ENCODE peak calls at places on chromosomes 5 and 9, in six cellular contexts. G, F, V, E, K and C are unnamed samples.

GRCh38 chr5:176446884-176447537 is 1.2 kb upstream of the FAF2 start:
- DNase-seq in G (no peak), F (peak; percentile 35), V (no peak), E (no peak), K (peak; percentile 24), C (no peak)

GRCh38 chr9:81420024-81420423 is 269.3 kb downstream of the TLE1 start:
- DNase-seq in G (no peak), F (no peak), V (no peak), E (no peak), K (no peak), C (no peak)

GRCh38 chr9:32128546-32128945 is 255.9 kb upstream of the ACO1 start:
- DNase-seq in G (no peak), F (no peak), V (no peak), E (no peak), K (no peak), C (no peak)

GRCh38 chr9:79623799-79624721 is 52.3 kb downstream of the TLE4 start:
- DNase-seq in G (peak; percentile 49), F (peak; percentile 70), V (peak; percentile 4), E (peak; percentile 79), K (peak; percentile 27), C (peak; percentile 93)

GRCh38 chr5:138230981-138231589 is 18.0 kb upstream of the CDC23 start:
- DNase-seq in G (peak; percentile 57), F (peak; percentile 44), V (peak; percentile 18), E (no peak), K (peak; percentile 44), C (peak; percentile 38)

GRCh38 chr5:10201223-10201868 is 48.3 kb downstream of the ATPSCKMT start:
- DNase-seq in G (no peak), F (no peak), V (no peak), E (no peak), K (peak; percentile 43), C (peak; percentile 53)

GRCh38 chr9:89815903-89816573 is 211.2 kb downstream of the GADD45G start:
- DNase-seq in G (no peak), F (no peak), V (no peak), E (peak; percentile 69), K (no peak), C (no peak)

GRCh38 chr9:124441291-124441690 is 9.0 kb upstream of the ADGRD2 start:
- DNase-seq in G (no peak), F (no peak), V (no peak), E (no peak), K (no peak), C (no peak)

GRCh38 chr5:93681432-93681831 is 60.0 kb downstream of the POU5F2 start:
- DNase-seq in G (no peak), F (no peak), V (no peak), E (no peak), K (no peak), C (no peak)

GRCh38 chr9:121321039-121321503 is 49.0 kb downstream of the STOM start:
- DNase-seq in G (peak; percentile 36), F (no peak), V (no peak), E (no peak), K (no peak), C (peak; percentile 70)

GRCh38 chr5:53359906-53360305 is 120.5 kb upstream of the FST start:
- DNase-seq in G (no peak), F (no peak), V (peak; percentile 19), E (no peak), K (no peak), C (no peak)

GRCh38 chr5:160169326-160169725 is 50.1 kb upstream of the PWWP2A start:
- DNase-seq in G (no peak), F (peak; percentile 83), V (no peak), E (no peak), K (no peak), C (peak; percentile 17)

GRCh38 chr9:69421908-69422801 is 97.1 kb downstream of the ENTREP1 start:
- DNase-seq in G (peak; percentile 62), F (peak; percentile 66), V (peak; percentile 48), E (no peak), K (peak; percentile 70), C (peak; percentile 51)

GRCh38 chr5:141100243-141100805 is at the start of gene PCDHB3:
- DNase-seq in G (peak; percentile 20), F (peak; percentile 21), V (peak; percentile 21), E (no peak), K (peak; percentile 23), C (peak; percentile 82)

GRCh38 chr5:174984863-174985262 is 260.5 kb downstream of the MSX2 start:
- DNase-seq in G (no peak), F (no peak), V (no peak), E (no peak), K (no peak), C (no peak)

GRCh38 chr5:170300361-170301013 is 2.9 kb upstream of the LCP2 start:
- DNase-seq in G (no peak), F (no peak), V (no peak), E (no peak), K (no peak), C (peak; percentile 78)

GRCh38 chr5:179795863-179796833 is 2.4 kb downstream of the LTC4S start:
- DNase-seq in G (peak; percentile 84), F (peak; percentile 78), V (peak; percentile 63), E (peak; percentile 31), K (no peak), C (peak; percentile 93)

GRCh38 chr5:27315541-27316282 is 277.3 kb upstream of the CDH9 start:
- DNase-seq in G (no peak), F (no peak), V (no peak), E (no peak), K (no peak), C (no peak)

GRCh38 chr5:142722146-142722545 is 36.3 kb upstream of the FGF1 start:
- DNase-seq in G (no peak), F (no peak), V (no peak), E (no peak), K (no peak), C (no peak)

GRCh38 chr5:124402144-124402581 is 344.3 kb downstream of the ZNF608 start:
- DNase-seq in G (peak; percentile 26), F (peak; percentile 37), V (no peak), E (no peak), K (no peak), C (peak; percentile 14)

GRCh38 chr5:179733764-179734126 is 1.1 kb downstream of the MAML1 start:
- DNase-seq in G (no peak), F (no peak), V (no peak), E (no peak), K (no peak), C (no peak)

GRCh38 chr5:146706321-146706972 is 172.1 kb downstream of the PPP2R2B start:
- DNase-seq in G (peak; percentile 4), F (no peak), V (peak; percentile 12), E (no peak), K (no peak), C (peak; percentile 13)

GRCh38 chr9:117245225-117245624 is 169.6 kb downstream of the ASTN2 start:
- DNase-seq in G (no peak), F (no peak), V (no peak), E (no peak), K (no peak), C (no peak)

GRCh38 chr9:15355669-15356068 is 48.7 kb upstream of the TTC39B start:
- DNase-seq in G (no peak), F (no peak), V (no peak), E (no peak), K (no peak), C (no peak)

GRCh38 chr9:134783699-134784039 is 96.9 kb upstream of the FCN2 start:
- DNase-seq in G (no peak), F (no peak), V (no peak), E (no peak), K (no peak), C (peak; percentile 31)

GRCh38 chr5:61623401-61624069 is 291.5 kb downstream of the ZSWIM6 start:
- DNase-seq in G (peak; percentile 60), F (peak; percentile 21), V (peak; percentile 5), E (no peak), K (peak; percentile 21), C (peak; percentile 6)

GRCh38 chr9:35696520-35697215 is 6.9 kb upstream of the TPM2 start:
- DNase-seq in G (peak; percentile 66), F (peak; percentile 59), V (peak; percentile 59), E (no peak), K (peak; percentile 69), C (peak; percentile 44)

DNA sequence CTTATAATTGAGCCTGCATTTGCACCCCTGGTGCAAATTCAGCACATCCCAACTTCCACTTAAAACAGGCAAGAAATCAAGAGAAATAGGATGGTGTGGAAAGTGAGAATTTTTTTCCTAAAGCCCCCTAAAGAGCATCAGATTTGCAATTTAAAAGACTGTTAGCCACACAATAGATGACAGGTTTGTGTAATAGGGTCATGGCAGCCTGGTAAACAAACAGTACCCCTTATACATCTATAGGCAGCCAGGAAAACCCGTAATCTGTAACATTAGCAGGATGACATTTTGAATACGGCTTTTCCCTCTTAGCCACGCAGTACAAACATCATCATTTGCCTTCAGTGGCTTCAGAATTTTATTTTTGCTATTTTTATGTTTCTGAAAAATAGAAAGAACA is 17.2 kb downstream of the EBF1 start:
- DNase-seq in G (no peak), F (no peak), V (no peak), E (no peak), K (no peak), C (no peak)
- TF ChIP-seq MYC in G (no peak), F (no peak), V (no peak), E (no peak), K (no peak), C (no peak)

DNA sequence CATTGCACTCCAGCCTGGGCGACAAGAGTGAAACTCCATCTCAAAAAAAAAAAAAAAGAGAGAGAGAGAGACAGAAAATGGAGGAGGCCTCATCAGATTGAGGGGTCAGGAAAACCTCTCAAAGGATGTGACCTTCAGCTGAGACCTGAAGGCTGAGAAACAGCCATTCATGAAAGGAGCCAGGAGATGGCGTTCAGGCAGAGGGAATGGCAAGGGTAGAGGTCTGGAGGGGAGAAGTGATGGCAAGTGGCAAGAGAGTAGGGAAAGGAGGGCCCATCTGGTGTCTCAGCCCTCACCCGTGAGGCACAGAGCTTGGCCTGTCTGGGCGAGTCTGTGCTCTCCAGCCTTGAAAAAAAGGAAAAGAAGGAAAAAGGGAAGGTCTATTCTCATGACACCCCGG is 17.0 kb downstream of the CAMK2A start:
- DNase-seq in G (peak; percentile 57), F (peak; percentile 18), V (peak; percentile 55), E (no peak), K (peak; percentile 62), C (peak; percentile 68)
- TF ChIP-seq CTCF in G (peak; percentile 54), F (no peak), V (peak; percentile 88), E (peak; percentile 36), K (peak; percentile 75), C (peak; percentile 70)

GRCh38 chr5:126124706-126125345 is 298.4 kb upstream of the GRAMD2B start:
- DNase-seq in G (no peak), F (no peak), V (no peak), E (no peak), K (no peak), C (peak; percentile 25)

GRCh38 chr5:126117044-126117443 is 306.2 kb upstream of the GRAMD2B start:
- DNase-seq in G (no peak), F (no peak), V (no peak), E (no peak), K (no peak), C (no peak)

GRCh38 chr5:126119894-126120442 is 303.2 kb upstream of the GRAMD2B start:
- DNase-seq in G (no peak), F (no peak), V (no peak), E (no peak), K (no peak), C (peak; percentile 3)

GRCh38 chr5:126122942-126123341 is 300.3 kb upstream of the GRAMD2B start:
- DNase-seq in G (no peak), F (no peak), V (no peak), E (no peak), K (no peak), C (no peak)

GRCh38 chr5:126120939-126121338 is 302.3 kb upstream of the GRAMD2B start:
- DNase-seq in G (no peak), F (no peak), V (no peak), E (no peak), K (no peak), C (no peak)
- H3K4me3 ChIP-seq in G (no peak overlapping the region), F (no peak overlapping the region), V (no peak overlapping the region), E (no peak overlapping the region), K (no peak overlapping the region), C (no peak overlapping the region)

GRCh38 chr5:136212252-136212721 is 19.3 kb upstream of the SMIM32 start:
- DNase-seq in G (peak; percentile 50), F (peak; percentile 37), V (peak; percentile 21), E (no peak), K (peak; percentile 76), C (peak; percentile 44)
- TF ChIP-seq MYC in G (no peak), F (no peak), V (no peak), E (no peak), K (no peak), C (no peak)